ENCODE peak calls at places on chromosomes 1 and 21, in five cellular contexts. D, M, A, K and V are unnamed samples.

GRCh38 chr1:40853113-40853999 is 8.8 kb downstream of the CITED4 start:
- DNase-seq in K (no peak), M (no peak), D (no peak), A (no peak), V (no peak)

GRCh38 chr1:66475940-66476339 is 58.0 kb upstream of the SGIP1 start:
- DNase-seq in K (no peak), D (no peak), M (no peak), A (no peak), V (no peak)

GRCh38 chr1:182095946-182096345 is 34.4 kb upstream of the ZNF648 start:
- DNase-seq in D (no peak), K (no peak), M (no peak), A (no peak), V (no peak)

GRCh38 chr1:176187001-176187400 is 20.1 kb downstream of the COP1 start:
- DNase-seq in K (no peak), M (no peak), D (no peak), A (no peak), V (no peak)

GRCh38 chr1:32972814-32973428 is 8.3 kb upstream of the RNF19B start:
- DNase-seq in A (peak), M (no peak), K (peak), D (no peak), V (peak)

GRCh38 chr1:209155556-209155955 is 428.0 kb upstream of the CAMK1G start:
- DNase-seq in M (no peak), A (no peak), K (no peak), D (peak), V (no peak)

GRCh38 chr21:38323721-38324591 is 67.2 kb downstream of the KCNJ15 start:
- DNase-seq in M (peak), K (no peak), A (peak), D (peak), V (peak)

GRCh38 chr1:220901906-220902305 is 22.7 kb downstream of the HLX start:
- DNase-seq in K (no peak), M (no peak), A (no peak), D (no peak), V (no peak)

DNA sequence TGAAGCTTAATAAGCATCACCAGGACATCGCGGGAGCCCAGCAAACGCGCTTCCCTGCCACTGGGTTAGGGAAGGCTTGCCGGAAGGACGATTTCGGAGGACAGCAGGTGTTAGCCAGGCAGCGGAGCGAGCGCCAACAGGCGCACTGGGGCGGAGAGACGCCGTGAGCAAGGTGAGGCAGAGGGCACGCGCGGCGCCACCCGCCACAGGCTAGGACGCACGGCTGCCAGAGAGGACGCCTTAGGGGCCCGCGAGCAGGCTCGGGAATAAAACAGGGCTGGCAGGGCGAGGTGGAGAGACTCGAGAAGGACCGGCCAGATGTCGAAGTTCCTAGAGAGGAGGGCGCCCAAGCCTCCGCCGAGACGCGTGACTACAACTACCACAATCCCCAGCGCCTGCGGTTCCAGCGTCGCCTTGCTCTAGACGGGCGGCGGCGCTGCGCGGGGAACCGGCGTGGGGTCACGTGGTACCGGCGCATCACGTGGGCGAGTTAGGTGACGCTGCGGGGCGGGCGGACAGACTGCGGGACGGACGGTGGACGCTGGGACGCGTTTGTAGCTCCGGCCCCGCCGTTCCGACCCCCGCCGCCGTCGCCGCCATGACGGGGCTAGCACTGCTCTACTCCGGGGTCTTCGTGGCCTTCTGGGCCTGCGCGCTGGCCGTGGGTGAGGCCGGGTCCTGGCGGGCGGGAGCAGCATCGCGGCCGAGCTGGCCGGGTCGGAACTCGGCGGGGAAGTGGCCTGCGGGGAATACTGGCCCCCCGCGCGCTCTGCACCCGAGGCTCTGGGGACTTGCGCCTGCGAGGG is at the start of gene ATP6V0B:
- DNase-seq in D (peak), M (peak), A (peak), K (peak), V (peak)
- TF ChIP-seq CTCF in D (no peak), M (peak), A (no peak), K (no peak), V (peak)

DNA sequence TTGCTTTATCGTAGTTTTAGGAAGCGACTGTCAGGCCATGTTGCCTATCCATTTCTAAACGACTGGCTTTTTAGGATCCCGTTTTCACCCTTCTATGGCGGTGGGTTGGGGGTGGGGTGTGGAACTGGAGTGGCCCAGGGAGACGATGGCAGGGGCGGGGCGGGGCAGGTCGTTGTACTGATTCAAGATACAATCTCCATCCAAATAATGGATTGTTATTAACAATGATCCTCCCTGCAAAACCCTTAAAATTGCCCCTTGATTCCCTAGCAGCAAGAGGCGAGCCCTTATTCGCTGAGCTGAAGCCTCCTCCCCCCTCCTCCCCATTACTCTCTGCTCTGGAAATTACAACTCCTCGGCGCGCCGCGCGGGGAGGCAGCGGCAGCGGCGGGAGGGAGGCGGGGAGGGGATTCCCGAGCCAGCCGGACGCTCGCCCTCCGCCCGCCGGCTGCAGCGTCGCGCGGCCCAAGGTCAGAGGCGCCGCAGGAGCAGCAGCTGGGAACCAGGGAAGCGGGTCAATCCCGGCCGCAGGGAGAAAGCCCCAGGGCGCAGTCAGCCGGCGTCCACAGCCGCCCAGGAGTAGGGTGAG is at the start of gene TRIM67:
- DNase-seq in K (no peak), A (peak), M (no peak), D (no peak), V (no peak)
- TF ChIP-seq CTCF in K (no peak), A (no peak), M (no peak), D (no peak), V (no peak)

DNA sequence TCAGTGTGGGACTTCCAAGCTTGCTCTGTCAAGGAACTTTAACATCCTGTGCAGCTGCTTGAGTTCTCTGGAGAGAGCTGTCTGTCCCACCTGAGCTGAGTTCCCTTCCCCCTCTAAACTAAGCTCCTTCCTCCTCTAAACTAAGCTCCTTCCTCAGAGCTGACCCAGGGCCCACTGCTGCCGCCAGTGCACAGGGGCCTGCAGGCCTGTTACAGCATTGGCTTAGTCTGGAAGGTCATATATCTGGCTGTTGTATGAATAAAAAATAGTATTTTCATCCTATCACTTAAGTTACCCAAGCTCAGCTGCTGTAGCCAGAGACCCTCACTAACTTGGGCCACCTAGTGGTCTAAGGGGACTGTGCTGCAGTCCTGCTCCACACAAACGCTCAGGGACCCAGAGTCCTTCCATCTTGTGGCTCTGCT is 71.1 kb upstream of the GCLM start:
- DNase-seq in A (no peak), D (no peak), K (peak), M (no peak), V (peak)
- TF ChIP-seq CTCF in A (peak), D (peak), K (no peak), M (peak), V (peak)

GRCh38 chr1:245893025-245893424 is 614.1 kb downstream of the SMYD3 start:
- DNase-seq in M (no peak), A (no peak), K (no peak), D (no peak), V (no peak)

GRCh38 chr1:245888809-245889208 is 618.3 kb downstream of the SMYD3 start:
- DNase-seq in K (peak), M (no peak), D (no peak), A (peak), V (peak)
- TF ChIP-seq CTCF in K (peak), M (peak), D (peak), A (peak), V (peak)

GRCh38 chr1:169266133-169266532 is 101.5 kb downstream of the NME7 start:
- DNase-seq in A (no peak), M (no peak), K (no peak), D (no peak), V (no peak)

GRCh38 chr1:169271094-169271493 is 96.5 kb downstream of the NME7 start:
- DNase-seq in D (no peak), A (peak), K (no peak), M (no peak), V (peak)
- TF ChIP-seq CTCF in D (no peak), A (no peak), K (peak), M (no peak), V (peak)

GRCh38 chr1:215181518-215181917 is 99.0 kb downstream of the KCNK2 start:
- DNase-seq in K (no peak), M (no peak), A (peak), D (no peak), V (peak)
- TF ChIP-seq CTCF in K (no peak), M (no peak), A (no peak), D (no peak), V (peak)

GRCh38 chr1:205271277-205271676 is 43.5 kb downstream of the TMCC2 start:
- DNase-seq in A (peak), K (no peak), D (no peak), M (no peak), V (no peak)
- TF ChIP-seq CTCF in A (peak), K (no peak), D (peak), M (peak), V (peak)

DNA sequence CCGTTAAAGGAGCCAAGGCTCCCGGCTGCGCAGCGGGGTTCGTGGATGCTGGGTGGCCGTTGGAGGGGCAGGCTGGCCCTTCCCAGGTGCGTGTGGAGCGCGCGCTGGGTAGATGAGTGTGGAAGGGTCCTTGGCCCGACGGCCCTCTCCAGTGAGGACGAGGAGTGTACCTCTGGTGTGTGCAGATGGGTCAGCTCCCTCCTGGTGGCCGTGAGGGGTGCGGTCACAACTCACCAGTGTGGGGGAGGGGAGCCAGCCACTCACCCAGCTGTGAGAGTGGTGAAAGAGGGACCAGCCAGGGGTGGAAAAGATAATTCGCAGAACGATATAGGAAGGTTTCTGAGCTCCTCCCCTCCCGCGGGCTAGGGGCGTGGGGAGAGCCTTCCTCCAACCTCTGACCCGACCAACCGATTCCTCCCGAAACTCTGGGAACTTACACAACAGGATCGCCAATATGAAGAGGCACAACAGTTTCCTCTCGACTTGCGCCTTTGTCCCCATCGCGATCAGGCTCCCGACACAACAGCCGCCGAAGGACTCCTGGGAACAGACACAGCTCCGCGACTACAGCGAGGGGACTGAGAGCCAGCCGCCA is at the start of gene F11R:
- DNase-seq in A (peak), K (peak), M (no peak), D (no peak), V (peak)
- TF ChIP-seq CTCF in A (peak), K (peak), M (no peak), D (peak), V (peak)